ENCODE peak calls at places on chromosomes 12 and 14, in eight cellular contexts. Z is fibroblast of mammary gland; B is adrenal gland; A is H7; Y is fibroblast of lung; Q is naive thymus-derived CD4-positive, alpha-beta T cell; G is aorta; W is choroid plexus epithelial cell. I is an unnamed sample.

GRCh38 chr12:89932950-89933349 is 224.3 kb upstream of the ATP2B1 start:
- DNase-seq in Z (no peak), B (no peak), A (no peak), Y (no peak), Q (no peak), G (no peak), W (peak), I (peak)

GRCh38 chr12:46110220-46110700 is 119.9 kb upstream of the SCAF11 start:
- DNase-seq in Z (no peak), B (peak), A (no peak), Y (no peak), Q (no peak), G (no peak), W (no peak), I (no peak)

GRCh38 chr14:56846970-56847928 is 37.0 kb upstream of the OTX2 start:
- DNase-seq in Z (no peak), B (no peak), A (peak), Y (no peak), Q (no peak), G (no peak), W (no peak), I (no peak)

GRCh38 chr14:79583738-79584405 is 627.4 kb downstream of the DIO2 start:
- DNase-seq in Z (peak), B (no peak), A (no peak), Y (peak), Q (no peak), G (no peak), W (peak), I (peak)

GRCh38 chr12:19234991-19235876 is 105.7 kb downstream of the PLEKHA5 start:
- DNase-seq in Z (peak), B (no peak), A (no peak), Y (peak), Q (no peak), G (no peak), W (peak), I (peak)

GRCh38 chr12:28961948-28962384 is 187.1 kb upstream of the FAR2 start:
- DNase-seq in Z (peak), B (no peak), A (no peak), Y (no peak), Q (no peak), G (no peak), W (peak), I (peak)

GRCh38 chr14:68146812-68147211 is 327.2 kb downstream of the RAD51B start:
- DNase-seq in Z (peak), B (no peak), A (no peak), Y (peak), Q (no peak), G (no peak), W (peak), I (peak)

GRCh38 chr12:101838628-101839323 is 8.0 kb upstream of the GNPTAB start:
- DNase-seq in Z (no peak), B (no peak), A (no peak), Y (no peak), Q (peak), G (no peak), W (no peak), I (no peak)

GRCh38 chr12:99736760-99737159 is 89.2 kb downstream of the GARIN6 start:
- DNase-seq in Z (no peak), B (no peak), A (no peak), Y (no peak), Q (no peak), G (no peak), W (no peak), I (no peak)

GRCh38 chr12:106163712-106164111 is 25.0 kb upstream of the NUAK1 start:
- DNase-seq in Z (no peak), B (no peak), A (no peak), Y (no peak), Q (no peak), G (no peak), W (no peak), I (no peak)

GRCh38 chr12:106157802-106158201 is 19.0 kb upstream of the NUAK1 start:
- DNase-seq in Z (no peak), B (no peak), A (no peak), Y (no peak), Q (no peak), G (no peak), W (no peak), I (no peak)

GRCh38 chr12:106161491-106161890 is 22.7 kb upstream of the NUAK1 start:
- DNase-seq in Z (no peak), B (no peak), A (no peak), Y (no peak), Q (no peak), G (no peak), W (no peak), I (no peak)

DNA sequence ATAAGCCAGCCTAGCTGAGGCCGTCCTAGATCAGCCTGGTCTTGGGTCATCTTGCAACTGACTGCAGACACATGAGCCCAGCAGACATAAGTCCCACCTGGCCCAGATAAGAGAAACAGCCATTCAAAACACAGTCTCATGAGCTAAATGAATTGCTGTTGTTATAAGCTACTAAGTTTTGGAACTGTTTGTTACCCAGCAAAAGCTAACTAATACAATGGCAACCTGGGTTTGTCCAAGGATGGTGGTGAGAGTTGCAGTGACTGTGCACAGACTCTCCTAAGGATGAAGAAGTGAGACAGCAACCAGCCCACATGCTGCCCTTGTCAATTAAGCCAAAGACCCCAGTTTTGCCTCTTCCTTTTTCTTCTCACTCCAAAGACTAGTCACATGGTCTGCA is 22.2 kb upstream of the NUAK1 start:
- DNase-seq in Z (no peak), B (no peak), A (no peak), Y (no peak), Q (no peak), G (no peak), W (no peak), I (no peak)
- H3K4me3 ChIP-seq in Z (no peak), B (no peak), A (no peak), Y (no peak), Q (no peak), G (no peak), W (no peak), I (no peak)

DNA sequence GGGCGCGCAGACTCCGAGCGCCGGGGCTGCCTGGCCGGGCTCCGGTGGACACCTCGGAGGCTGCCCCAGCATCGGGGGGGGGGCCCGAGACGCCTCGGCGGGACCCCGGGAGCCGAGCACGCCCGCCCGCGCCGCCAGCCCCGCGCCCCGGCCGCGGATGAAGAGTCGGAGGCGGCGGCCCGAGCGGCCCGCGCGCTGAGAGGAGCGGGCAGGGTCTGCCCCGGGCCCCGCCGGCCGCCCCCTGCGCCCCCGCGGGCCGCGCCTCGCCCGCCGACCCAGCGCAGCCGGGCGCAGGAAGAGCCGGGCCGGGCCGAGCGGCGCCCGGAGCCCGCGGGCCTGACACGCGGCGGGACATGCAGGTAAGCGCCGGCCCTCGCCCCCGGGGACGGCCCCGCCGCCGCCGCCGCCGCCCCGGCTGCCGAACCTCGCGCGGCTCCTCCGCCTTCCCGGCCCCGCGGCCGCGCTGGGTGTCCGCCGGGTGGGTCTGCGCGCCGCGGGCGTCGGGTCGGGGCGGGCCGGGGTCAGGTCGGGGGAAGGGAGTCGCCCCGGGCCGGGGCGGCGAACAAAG is 63.7 kb downstream of the FBXL14 start:
- DNase-seq in Z (no peak), B (no peak), A (peak), Y (no peak), Q (no peak), G (no peak), W (no peak), I (no peak)
- H3K4me3 ChIP-seq in Z (peak), B (no peak), A (peak), Y (peak), Q (no peak), G (peak), W (peak), I (peak)

DNA sequence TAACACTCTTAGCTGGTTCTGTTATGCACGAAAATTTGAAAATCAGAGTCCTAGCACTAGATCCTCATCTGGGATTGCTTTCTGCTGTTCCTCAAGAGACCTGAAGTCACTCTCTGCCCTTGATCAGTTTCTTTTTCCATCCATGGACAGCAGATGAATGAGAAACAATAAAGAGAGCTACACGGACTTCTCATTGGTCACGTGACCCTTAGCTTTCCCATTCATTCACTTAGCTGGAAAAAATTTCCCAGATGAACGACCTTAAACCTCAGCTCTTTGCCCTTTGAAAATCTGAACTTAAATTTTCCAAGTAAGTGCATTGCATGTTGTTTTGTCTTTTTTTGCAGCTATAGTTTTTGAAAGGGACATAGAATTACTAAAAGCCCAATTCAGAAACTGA is 27.2 kb upstream of the RGS6 start:
- DNase-seq in Z (no peak), B (no peak), A (no peak), Y (no peak), Q (no peak), G (no peak), W (no peak), I (no peak)
- H3K4me3 ChIP-seq in Z (no peak), B (no peak), A (no peak), Y (no peak), Q (no peak), G (no peak), W (no peak), I (no peak)

GRCh38 chr12:123723011-123723410 is 10.9 kb downstream of the ATP6V0A2 start:
- DNase-seq in Z (no peak), B (no peak), A (no peak), Y (peak), Q (no peak), G (no peak), W (no peak), I (no peak)

GRCh38 chr12:123720141-123720814 is 8.1 kb downstream of the ATP6V0A2 start:
- DNase-seq in Z (no peak), B (no peak), A (no peak), Y (no peak), Q (no peak), G (no peak), W (no peak), I (no peak)

GRCh38 chr12:123726244-123726643 is 14.1 kb downstream of the ATP6V0A2 start:
- DNase-seq in Z (no peak), B (no peak), A (no peak), Y (no peak), Q (no peak), G (no peak), W (no peak), I (no peak)

GRCh38 chr12:123723765-123724164 is 11.6 kb downstream of the ATP6V0A2 start:
- DNase-seq in Z (no peak), B (no peak), A (no peak), Y (no peak), Q (no peak), G (no peak), W (no peak), I (no peak)

DNA sequence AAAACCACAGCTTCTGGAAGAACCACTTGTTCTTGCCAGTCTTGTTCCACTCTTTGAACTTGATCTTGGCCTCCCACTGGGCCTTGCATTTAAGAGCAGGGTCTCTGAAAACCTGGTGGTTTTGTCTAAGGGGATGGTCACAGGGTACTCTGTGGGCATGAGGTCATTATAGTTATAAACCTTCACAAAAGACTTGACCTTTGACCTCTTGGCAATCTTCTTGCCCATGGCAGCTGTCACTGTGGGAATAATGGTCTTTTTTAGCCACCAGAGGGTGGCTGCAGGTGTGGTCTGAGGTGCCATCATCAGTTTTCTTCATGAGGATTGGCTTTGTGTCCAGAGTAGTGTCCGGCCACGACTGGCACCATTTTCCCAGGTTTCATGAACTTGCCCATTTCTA is 9.1 kb downstream of the ATP6V0A2 start:
- DNase-seq in Z (no peak), B (no peak), A (no peak), Y (no peak), Q (no peak), G (no peak), W (no peak), I (no peak)
- H3K4me3 ChIP-seq in Z (no peak), B (no peak), A (no peak), Y (no peak), Q (no peak), G (no peak), W (no peak), I (no peak)

DNA sequence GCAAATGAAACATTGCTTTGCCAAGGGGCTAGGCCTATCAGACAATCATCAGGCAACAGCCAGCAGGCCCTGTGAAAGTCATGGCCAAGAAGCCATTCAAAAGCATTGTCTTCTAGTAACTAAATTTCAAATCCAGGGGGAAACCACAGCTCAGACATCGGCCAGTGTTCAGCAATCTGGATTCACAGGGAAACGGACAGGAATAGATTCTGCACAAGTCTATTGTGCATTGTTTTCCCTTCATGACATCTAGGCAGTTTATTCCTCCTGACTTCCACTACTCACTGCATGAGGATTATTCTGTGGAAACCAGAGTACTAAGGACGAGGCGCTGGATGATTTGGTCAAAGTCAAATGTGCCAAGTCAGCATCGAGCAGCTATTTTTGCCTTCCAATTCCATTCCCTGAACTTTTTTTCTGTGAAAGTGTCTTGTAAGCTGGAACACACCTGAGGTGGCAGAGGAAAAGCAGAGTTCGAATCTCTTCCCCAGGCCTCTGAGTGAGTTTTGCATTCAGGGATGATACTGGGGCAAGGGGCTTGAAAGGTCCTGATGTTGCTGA is 75.4 kb downstream of the VCPKMT start:
- DNase-seq in Z (no peak), B (no peak), A (no peak), Y (no peak), Q (no peak), G (no peak), W (no peak), I (no peak)
- H3K4me3 ChIP-seq in Z (no peak), B (no peak), A (no peak), Y (no peak), Q (peak), G (no peak), W (no peak), I (no peak)

GRCh38 chr12:1799882-1800645 is 20.3 kb upstream of the LRTM2 start:
- DNase-seq in Z (no peak), B (peak), A (peak), Y (no peak), Q (no peak), G (no peak), W (no peak), I (no peak)
- H3K4me3 ChIP-seq in Z (no peak), B (no peak), A (no peak), Y (no peak), Q (no peak), G (no peak), W (no peak), I (no peak)

GRCh38 chr14:75525969-75526368 is 3.7 kb downstream of the BATF start:
- DNase-seq in Z (no peak), B (no peak), A (no peak), Y (no peak), Q (no peak), G (no peak), W (no peak), I (no peak)
- H3K4me3 ChIP-seq in Z (no peak), B (no peak), A (no peak), Y (no peak), Q (no peak), G (no peak), W (no peak), I (no peak)

GRCh38 chr12:123398177-123398916 is 14.4 kb downstream of the KMT5A start:
- DNase-seq in Z (peak), B (peak), A (peak), Y (peak), Q (no peak), G (peak), W (peak), I (peak)
- H3K4me3 ChIP-seq in Z (no peak), B (no peak), A (no peak), Y (peak), Q (no peak), G (no peak), W (no peak), I (peak)

DNA sequence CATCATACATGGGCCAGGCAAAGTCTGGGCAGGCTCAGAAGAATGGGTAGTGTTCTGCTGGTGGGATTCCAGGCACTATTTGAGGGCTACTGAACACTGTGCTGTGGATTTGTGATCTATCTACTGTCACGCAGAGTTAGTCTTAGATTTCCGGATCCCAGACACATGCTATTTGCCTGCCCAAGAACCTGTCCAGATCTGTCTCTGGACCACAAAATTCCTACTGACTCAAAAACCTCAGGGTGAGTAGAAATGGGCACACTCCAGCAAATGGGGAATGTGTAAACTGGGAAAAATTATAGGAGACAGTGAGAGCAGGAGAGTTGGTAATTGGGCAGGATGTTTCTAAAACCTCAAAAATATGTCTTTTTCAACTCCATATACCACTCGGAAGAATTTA is 129.9 kb downstream of the GALC start:
- DNase-seq in Z (no peak), B (no peak), A (no peak), Y (no peak), Q (no peak), G (no peak), W (no peak), I (no peak)
- H3K4me3 ChIP-seq in Z (no peak), B (no peak), A (no peak), Y (no peak), Q (no peak), G (no peak), W (no peak), I (no peak)

DNA sequence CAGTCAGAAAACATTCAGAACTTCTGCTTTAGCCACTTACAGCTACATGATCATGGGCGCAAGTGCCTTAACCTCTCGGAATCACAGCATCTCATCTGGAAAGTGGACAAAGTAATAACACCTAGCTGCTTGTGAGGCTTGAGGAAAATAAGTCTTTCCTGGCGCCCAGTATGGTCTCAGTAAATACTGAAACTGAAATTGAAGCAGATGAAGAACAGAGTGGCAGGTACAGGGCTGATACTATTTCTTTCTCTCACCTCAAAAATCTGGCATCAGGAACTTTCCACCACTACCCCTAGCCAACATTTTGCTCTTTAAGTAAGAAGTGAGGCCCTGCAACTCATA is 129.6 kb upstream of the FUT8 start:
- DNase-seq in Z (no peak), B (no peak), A (no peak), Y (no peak), Q (no peak), G (no peak), W (no peak), I (no peak)
- H3K4me3 ChIP-seq in Z (no peak), B (no peak), A (no peak), Y (no peak), Q (peak), G (no peak), W (no peak), I (no peak)

I was measured in fibroblast of the aortic adventitia.